ENCODE peak calls at places on chromosomes 1 and 21, in four cellular contexts. W is CD8-positive, alpha-beta T cell; T is astrocyte of the cerebellum; L is body of pancreas. E is an unnamed sample.

GRCh38 chr1:225875044-225875822 is 6.9 kb downstream of the TMEM63A start:
- DNase-seq in L (peak; percentile 82), T (no peak), W (no peak), E (no peak)

GRCh38 chr1:53408013-53408754 is 51.0 kb upstream of the DMRTB1 start:
- DNase-seq in W (no peak), L (no peak), T (no peak), E (no peak)

GRCh38 chr1:218259800-218260199 is 25.3 kb upstream of the RRP15 start:
- DNase-seq in T (no peak), L (peak; percentile 7), W (no peak), E (no peak)

GRCh38 chr1:169491845-169492281 is 6.1 kb upstream of the SLC19A2 start:
- DNase-seq in W (no peak), L (no peak), T (no peak), E (no peak)

GRCh38 chr1:71921197-71921596 is 361.1 kb downstream of the NEGR1 start:
- DNase-seq in W (no peak), T (no peak), L (no peak), E (no peak)

GRCh38 chr1:24286246-24287010 is 32.7 kb upstream of the GRHL3 start:
- DNase-seq in L (no peak), W (no peak), T (no peak), E (no peak)

GRCh38 chr21:39388811-39389155 is 39.9 kb upstream of the HMGN1 start:
- DNase-seq in T (no peak), W (no peak), L (no peak), E (no peak)

GRCh38 chr21:32329776-32330175 is 31.1 kb downstream of the MRAP start:
- DNase-seq in W (no peak), T (no peak), L (no peak), E (no peak)

GRCh38 chr1:85650645-85651044 is 57.6 kb downstream of the ZNHIT6 start:
- DNase-seq in W (no peak), T (no peak), L (no peak), E (no peak)

GRCh38 chr21:34908424-34909055 is 140.6 kb downstream of the RUNX1 start:
- DNase-seq in T (no peak), W (no peak), L (no peak), E (no peak)

GRCh38 chr1:226870323-226871046 is at the start of gene PSEN2:
- DNase-seq in W (peak; percentile 44), L (peak; percentile 90), T (no peak), E (no peak)

GRCh38 chr1:111213412-111213811 is 13.0 kb upstream of the DENND2D start:
- DNase-seq in T (no peak), L (no peak), W (no peak), E (no peak)

DNA sequence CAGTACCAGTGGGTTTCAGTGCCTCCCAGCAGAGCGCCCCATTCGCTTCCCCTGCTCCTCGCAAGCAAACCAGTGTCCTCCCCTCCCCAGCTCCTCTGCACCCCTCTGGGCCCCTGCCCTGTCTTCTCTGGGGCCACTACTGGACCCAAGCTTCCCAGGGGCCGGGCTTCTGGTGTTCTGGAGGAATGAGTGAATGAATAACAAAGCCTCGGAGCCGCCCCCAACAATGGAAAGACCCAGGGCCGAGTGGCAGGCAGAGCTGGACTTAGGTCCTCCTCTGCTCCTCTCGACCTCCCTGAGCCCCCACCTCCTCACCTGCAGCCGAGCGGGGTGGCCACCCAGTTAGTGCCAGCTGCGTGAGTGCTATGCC is 37.6 kb downstream of the MATN1 start:
- DNase-seq in L (no peak), W (no peak), T (no peak), E (no peak)
- H3K4me3 ChIP-seq in L (no peak overlapping the region), W (no peak overlapping the region), T (no peak overlapping the region), E (no peak overlapping the region)

DNA sequence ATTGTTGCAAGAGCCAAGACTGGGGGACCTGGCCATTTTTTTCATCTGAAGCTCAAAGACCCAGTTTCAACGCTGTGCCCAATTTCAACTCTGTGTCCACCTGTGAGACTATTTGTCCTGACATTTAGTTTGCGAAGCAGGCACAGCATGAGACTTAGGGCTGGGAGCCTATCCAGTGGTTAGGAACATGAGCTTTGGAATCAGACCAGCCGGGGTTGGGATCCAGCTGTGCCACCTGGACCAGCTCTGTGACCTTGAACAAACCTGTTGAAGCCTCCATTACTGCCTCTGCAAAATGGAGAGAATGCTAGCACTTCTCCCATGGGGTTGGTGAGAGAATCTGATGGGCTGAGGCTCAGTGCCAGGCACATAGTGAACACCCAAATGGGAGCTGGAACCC is 206.1 kb upstream of the TMEM51 start:
- DNase-seq in W (no peak), L (no peak), T (no peak), E (no peak)
- H3K4me3 ChIP-seq in W (no peak overlapping the region), L (no peak overlapping the region), T (no peak overlapping the region), E (no peak overlapping the region)

GRCh38 chr1:1122078-1122811 is 6.4 kb upstream of the C1orf159 start:
- DNase-seq in W (peak; percentile 79), L (peak; percentile 87), T (peak; percentile 19), E (no peak)
- H3K4me3 ChIP-seq in W (peak overlapping the region; percentile 43), L (no peak overlapping the region), T (no peak overlapping the region), E (peak overlapping the region; percentile 22)

GRCh38 chr1:109910963-109911798 is 532 bp downstream of the CSF1 start:
- DNase-seq in T (no peak), W (no peak), L (no peak), E (no peak)

GRCh38 chr1:109910123-109910962 is at the start of gene CSF1:
- DNase-seq in L (peak; percentile 80), W (peak; percentile 28), T (peak; percentile 71), E (peak; percentile 68)

GRCh38 chr1:109913360-109913879 is 2.8 kb downstream of the CSF1 start:
- DNase-seq in W (no peak), L (no peak), T (no peak), E (no peak)

GRCh38 chr1:109912873-109913272 is 2.2 kb downstream of the CSF1 start:
- DNase-seq in W (no peak), L (no peak), T (peak; percentile 18), E (no peak)

DNA sequence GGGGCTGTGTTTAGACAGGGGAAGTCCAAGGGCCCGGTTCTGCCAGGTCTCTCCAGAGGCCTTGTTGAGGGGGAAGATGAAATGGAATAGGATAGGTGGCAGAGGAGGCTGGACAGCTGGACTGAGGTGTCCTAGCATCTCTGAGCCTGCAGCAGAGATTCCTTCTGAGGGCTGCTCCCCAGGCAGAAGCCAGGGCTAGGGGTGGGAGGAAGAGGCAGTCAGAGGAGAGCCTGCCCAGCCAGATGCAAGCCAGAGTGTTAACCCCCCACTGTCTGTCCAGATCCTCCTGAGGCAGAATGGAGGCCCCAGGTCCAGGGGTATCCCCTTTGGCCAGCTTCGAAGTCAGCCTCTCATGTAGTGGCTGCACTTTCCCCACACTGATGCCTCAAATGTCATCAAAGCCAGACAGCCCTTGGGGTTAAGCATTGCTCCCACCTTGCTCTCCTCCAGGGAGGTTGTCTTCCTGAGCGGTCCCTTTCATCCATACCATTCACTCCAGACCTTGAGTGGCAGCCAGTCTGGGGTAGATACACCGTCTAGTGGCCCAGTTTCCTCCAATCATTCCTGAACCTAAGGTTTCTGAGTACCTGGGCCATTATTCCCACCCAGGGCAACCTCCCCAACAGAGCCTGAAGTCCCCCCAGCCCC is 1.7 kb downstream of the CSF1 start:
- DNase-seq in L (no peak), W (no peak), T (no peak), E (no peak)
- H3K4me3 ChIP-seq in L (no peak overlapping the region), W (no peak overlapping the region), T (peak overlapping the region; percentile 96), E (peak overlapping the region; percentile 83)

GRCh38 chr1:179743679-179744400 is 749 bp downstream of the FAM163A start:
- DNase-seq in L (peak; percentile 6), W (no peak), T (no peak), E (no peak)
- H3K4me3 ChIP-seq in L (peak overlapping the region; percentile 12), W (no peak overlapping the region), T (peak overlapping the region; percentile 23), E (peak overlapping the region; percentile 11)

GRCh38 chr1:230222678-230223077 is 155.6 kb downstream of the GALNT2 start:
- DNase-seq in T (no peak), W (no peak), L (no peak), E (no peak)

GRCh38 chr1:230220907-230221306 is 153.9 kb downstream of the GALNT2 start:
- DNase-seq in W (no peak), L (no peak), T (no peak), E (no peak)

GRCh38 chr1:230219174-230220067 is 152.4 kb downstream of the GALNT2 start:
- DNase-seq in T (no peak), L (peak; percentile 61), W (no peak), E (no peak)

GRCh38 chr1:230218667-230219066 is 151.6 kb downstream of the GALNT2 start:
- DNase-seq in L (peak; percentile 46), W (no peak), T (no peak), E (no peak)

DNA sequence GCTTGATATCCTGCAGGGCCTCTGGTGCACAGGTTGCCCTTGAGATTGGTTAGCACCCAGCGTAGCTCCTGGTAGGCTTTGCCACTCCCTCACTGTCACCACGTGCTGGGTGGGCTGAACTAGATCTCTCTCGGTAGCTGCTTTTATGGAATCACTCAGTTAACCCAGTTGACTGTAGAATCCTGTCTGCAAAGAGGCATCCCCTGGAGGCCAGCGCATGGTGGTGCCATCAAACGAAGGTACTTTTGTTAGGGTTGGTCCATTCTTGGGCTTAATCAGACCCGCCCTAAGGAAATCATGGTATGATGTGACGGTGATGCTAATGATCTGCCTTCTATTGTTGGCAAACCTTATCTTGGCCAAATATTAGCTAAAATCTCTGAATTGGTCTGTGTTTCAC is 153.4 kb downstream of the GALNT2 start:
- DNase-seq in W (no peak), T (no peak), L (no peak), E (no peak)
- H3K4me3 ChIP-seq in W (no peak overlapping the region), T (no peak overlapping the region), L (no peak overlapping the region), E (no peak overlapping the region)

DNA sequence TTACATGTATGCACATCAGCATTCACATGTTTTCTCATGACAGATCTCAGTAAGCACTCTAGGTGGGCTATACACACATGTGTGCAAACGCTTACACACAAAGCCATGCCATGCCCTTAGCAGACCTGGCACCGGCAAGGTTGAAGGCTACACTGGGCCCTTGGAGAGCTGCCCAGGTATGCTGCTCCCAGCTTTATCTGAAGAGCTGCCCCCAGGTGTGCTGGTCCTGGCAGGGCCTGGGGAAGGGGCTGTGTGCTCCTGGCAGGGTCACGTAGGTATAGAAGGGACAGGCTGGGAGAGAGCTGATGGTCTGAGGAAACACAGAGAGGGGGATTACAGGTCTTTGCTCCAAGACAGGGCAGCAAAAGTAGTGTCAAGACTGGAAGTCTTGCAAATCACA is 146.7 kb upstream of the VANGL1 start:
- DNase-seq in L (no peak), W (no peak), T (no peak), E (no peak)
- H3K4me3 ChIP-seq in L (no peak overlapping the region), W (no peak overlapping the region), T (no peak overlapping the region), E (no peak overlapping the region)

GRCh38 chr1:39107891-39108290 is 81.7 kb downstream of the NDUFS5 start:
- DNase-seq in W (no peak), T (no peak), L (no peak), E (no peak)
- H3K4me3 ChIP-seq in W (no peak overlapping the region), T (peak overlapping the region; percentile 79), L (no peak overlapping the region), E (peak overlapping the region; percentile 80)

GRCh38 chr21:15242906-15243305 is 178.1 kb upstream of the NRIP1 start:
- DNase-seq in L (no peak), T (no peak), W (no peak), E (no peak)
- H3K4me3 ChIP-seq in L (no peak overlapping the region), T (no peak overlapping the region), W (no peak overlapping the region), E (no peak overlapping the region)